ENCODE peak calls at places on chromosomes 12 and 14, in four cellular contexts. One of them, this sample, is unnamed.

GRCh38 chr12:3962661-3963483 is 89.7 kb upstream of the PARP11 start:
- DNase-seq in H7: no peak
- DNase-seq in ascending aorta: no peak
- DNase-seq in PC-9: no peak
- DNase-seq in this sample: no peak

GRCh38 chr14:94686511-94687160 is 74.4 kb downstream of the SERPINA3 start:
- DNase-seq in H7: no peak
- DNase-seq in ascending aorta: no peak
- DNase-seq in PC-9: no peak
- DNase-seq in this sample: no peak

GRCh38 chr14:50007123-50007903 is 109.1 kb downstream of the VCPKMT start:
- DNase-seq in H7: peak
- DNase-seq in ascending aorta: no peak
- DNase-seq in PC-9: peak
- DNase-seq in this sample: no peak

GRCh38 chr12:3632256-3633240 is 120.4 kb downstream of the CRACR2A start:
- DNase-seq in H7: no peak
- DNase-seq in ascending aorta: no peak
- DNase-seq in PC-9: no peak
- DNase-seq in this sample: peak

GRCh38 chr14:97692084-97692483 is 894.9 kb downstream of the VRK1 start:
- DNase-seq in H7: no peak
- DNase-seq in ascending aorta: no peak
- DNase-seq in PC-9: no peak
- DNase-seq in this sample: no peak

GRCh38 chr14:50335389-50335788 is 23.3 kb downstream of the DMAC2L start:
- DNase-seq in H7: peak
- DNase-seq in ascending aorta: no peak
- DNase-seq in PC-9: no peak
- DNase-seq in this sample: peak

GRCh38 chr12:52618866-52619265 is 507 bp upstream of the KRT73 start:
- DNase-seq in H7: no peak
- DNase-seq in ascending aorta: peak
- DNase-seq in PC-9: no peak
- DNase-seq in this sample: no peak

GRCh38 chr12:1691123-1692007 is 495 bp downstream of the ADIPOR2 start:
- DNase-seq in H7: peak
- DNase-seq in ascending aorta: peak
- DNase-seq in PC-9: no peak
- DNase-seq in this sample: peak

GRCh38 chr12:48997719-48998496 is 1.3 kb downstream of the DDN start:
- DNase-seq in H7: peak
- DNase-seq in ascending aorta: no peak
- DNase-seq in PC-9: no peak
- DNase-seq in this sample: no peak

GRCh38 chr12:53052419-53053222 is 2.8 kb downstream of the TNS2 start:
- DNase-seq in H7: peak
- DNase-seq in ascending aorta: peak
- DNase-seq in PC-9: no peak
- DNase-seq in this sample: peak

GRCh38 chr12:89768586-89769482 is 60.2 kb upstream of the ATP2B1 start:
- DNase-seq in H7: no peak
- DNase-seq in ascending aorta: no peak
- DNase-seq in PC-9: peak
- DNase-seq in this sample: peak

GRCh38 chr12:89257355-89257754 is 94.9 kb downstream of the DUSP6 start:
- DNase-seq in H7: no peak
- DNase-seq in ascending aorta: no peak
- DNase-seq in PC-9: no peak
- DNase-seq in this sample: no peak

GRCh38 chr14:23013056-23014054 is 3.4 kb upstream of the C14orf93 start:
- DNase-seq in H7: no peak
- DNase-seq in ascending aorta: no peak
- DNase-seq in PC-9: no peak
- DNase-seq in this sample: no peak

GRCh38 chr14:60251877-60252276 is 2.9 kb downstream of the PPM1A start:
- DNase-seq in H7: no peak
- DNase-seq in ascending aorta: no peak
- DNase-seq in PC-9: no peak
- DNase-seq in this sample: no peak

GRCh38 chr12:123540899-123541662 is 7.6 kb upstream of the RILPL1 start:
- DNase-seq in H7: no peak
- DNase-seq in ascending aorta: no peak
- DNase-seq in PC-9: no peak
- DNase-seq in this sample: no peak

GRCh38 chr12:104165801-104166200 is 27.8 kb upstream of the NFYB start:
- DNase-seq in H7: no peak
- DNase-seq in ascending aorta: no peak
- DNase-seq in PC-9: no peak
- DNase-seq in this sample: no peak

GRCh38 chr14:80959448-80960006 is 4.1 kb downstream of the TSHR start:
- DNase-seq in H7: no peak
- DNase-seq in ascending aorta: no peak
- DNase-seq in PC-9: no peak
- DNase-seq in this sample: no peak
- H3K4me3 ChIP-seq in H7: no peak
- H3K4me3 ChIP-seq in ascending aorta: no peak
- H3K4me3 ChIP-seq in PC-9: no peak
- H3K4me3 ChIP-seq in this sample: no peak

DNA sequence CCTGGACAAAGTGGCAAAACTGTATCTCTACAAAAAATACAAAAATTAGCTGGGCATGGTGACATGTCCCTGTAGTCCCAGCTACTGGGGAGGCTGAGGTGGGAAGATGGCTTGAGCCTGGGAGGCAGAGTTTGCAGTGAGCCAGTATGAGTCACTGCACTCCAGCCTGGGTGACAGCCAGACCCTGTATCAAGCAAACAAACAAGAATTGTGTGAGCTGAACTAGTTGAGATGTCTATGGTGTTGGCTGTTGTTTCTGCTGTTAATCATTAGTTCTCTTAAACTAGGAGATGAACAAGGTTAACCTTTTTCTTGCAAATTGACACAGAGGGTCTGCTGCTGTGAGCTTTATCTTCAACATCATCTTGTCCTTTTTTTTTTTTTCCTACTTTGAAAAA is 23.6 kb downstream of the RASSF3 start:
- DNase-seq in H7: no peak
- DNase-seq in ascending aorta: peak
- DNase-seq in PC-9: peak
- DNase-seq in this sample: peak
- H3K4me3 ChIP-seq in H7: no peak
- H3K4me3 ChIP-seq in ascending aorta: peak
- H3K4me3 ChIP-seq in PC-9: no peak
- H3K4me3 ChIP-seq in this sample: no peak

GRCh38 chr12:120262852-120263724 is 2.4 kb downstream of the PXN start:
- DNase-seq in H7: no peak
- DNase-seq in ascending aorta: peak
- DNase-seq in PC-9: no peak
- DNase-seq in this sample: peak
- H3K4me3 ChIP-seq in H7: no peak
- H3K4me3 ChIP-seq in ascending aorta: peak
- H3K4me3 ChIP-seq in PC-9: peak
- H3K4me3 ChIP-seq in this sample: peak

DNA sequence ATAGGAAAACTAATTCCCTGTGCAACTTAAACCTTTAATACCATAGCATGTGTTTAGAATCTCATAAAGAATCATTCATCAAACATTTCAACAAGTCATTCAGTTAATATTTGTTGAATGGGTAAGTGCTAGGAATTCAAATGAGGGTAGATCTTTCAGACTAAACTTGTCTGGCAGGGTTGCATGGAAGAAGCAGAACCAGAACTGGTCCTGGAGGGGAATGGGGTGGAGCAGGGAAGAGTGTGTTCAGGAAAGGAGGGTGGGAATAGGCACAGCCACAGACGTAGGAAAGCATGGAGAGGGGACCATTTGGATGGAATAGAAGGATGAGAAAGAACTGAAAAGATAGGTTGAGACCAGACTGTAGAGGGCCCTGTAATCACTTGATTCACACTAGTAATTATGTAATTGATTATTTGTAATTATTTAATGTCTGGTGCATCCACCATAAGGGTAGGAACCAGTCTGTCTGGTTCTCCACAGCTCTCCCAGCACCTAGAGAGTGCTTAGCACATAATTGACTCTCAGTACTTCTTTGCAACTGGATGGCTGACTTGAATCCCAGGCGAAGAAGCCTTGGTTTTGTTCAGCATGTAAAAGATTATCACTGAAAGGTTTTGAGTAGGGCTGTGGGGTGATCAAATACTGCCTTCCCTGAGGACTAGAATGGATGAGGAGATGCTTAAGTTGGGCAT is 3.0 kb upstream of the MAP3K9 start:
- DNase-seq in H7: no peak
- DNase-seq in ascending aorta: no peak
- DNase-seq in PC-9: peak
- DNase-seq in this sample: no peak
- H3K4me3 ChIP-seq in H7: no peak
- H3K4me3 ChIP-seq in ascending aorta: no peak
- H3K4me3 ChIP-seq in PC-9: peak
- H3K4me3 ChIP-seq in this sample: no peak

DNA sequence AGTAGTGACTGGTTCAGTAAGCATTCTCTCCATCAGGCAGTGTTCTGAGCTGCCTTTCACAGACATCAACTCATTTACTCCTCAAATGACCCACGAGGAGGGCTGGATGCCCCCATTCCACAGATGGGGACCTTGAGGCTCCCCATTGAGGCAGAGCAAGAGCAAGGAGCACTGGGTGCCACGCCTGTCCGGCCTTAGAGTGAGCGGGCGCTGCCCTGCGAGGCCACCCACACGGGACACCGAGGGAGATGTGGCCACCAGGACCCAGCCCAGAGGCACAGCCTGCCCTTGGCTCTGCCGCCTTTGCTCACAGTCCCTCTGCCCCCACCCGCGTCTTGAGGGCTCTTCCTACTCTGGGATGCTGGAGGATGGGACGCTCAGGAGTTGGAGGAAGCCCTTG is 3.0 kb downstream of the FBRSL1 start:
- DNase-seq in H7: no peak
- DNase-seq in ascending aorta: no peak
- DNase-seq in PC-9: no peak
- DNase-seq in this sample: no peak
- H3K4me3 ChIP-seq in H7: no peak
- H3K4me3 ChIP-seq in ascending aorta: no peak
- H3K4me3 ChIP-seq in PC-9: no peak
- H3K4me3 ChIP-seq in this sample: no peak

GRCh38 chr12:12033589-12034223 is 37.0 kb upstream of the BCL2L14 start:
- DNase-seq in H7: no peak
- DNase-seq in ascending aorta: no peak
- DNase-seq in PC-9: no peak
- DNase-seq in this sample: no peak
- H3K4me3 ChIP-seq in H7: no peak
- H3K4me3 ChIP-seq in ascending aorta: no peak
- H3K4me3 ChIP-seq in PC-9: no peak
- H3K4me3 ChIP-seq in this sample: no peak

DNA sequence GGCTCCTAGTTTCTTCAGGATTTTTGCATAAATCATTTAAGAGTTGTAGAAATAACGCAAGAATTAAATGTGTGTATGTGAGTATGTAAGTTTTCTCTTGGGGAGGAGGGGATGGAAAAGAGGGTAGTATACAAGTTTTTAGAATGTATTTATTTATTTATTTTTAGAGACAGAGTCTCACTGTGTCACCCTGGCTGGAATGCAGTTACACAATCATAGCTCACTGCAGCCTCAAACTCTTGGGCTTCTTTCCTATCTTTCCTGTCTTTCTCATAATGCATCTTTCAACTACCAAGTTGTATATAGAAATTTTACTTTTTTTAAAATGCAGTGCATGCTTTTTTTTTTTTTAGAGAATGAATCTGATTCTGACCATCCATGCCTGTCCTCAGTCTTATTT is 269.0 kb upstream of the GARIN2 start:
- DNase-seq in H7: no peak
- DNase-seq in ascending aorta: no peak
- DNase-seq in PC-9: no peak
- DNase-seq in this sample: peak
- H3K4me3 ChIP-seq in H7: no peak
- H3K4me3 ChIP-seq in ascending aorta: no peak
- H3K4me3 ChIP-seq in PC-9: no peak
- H3K4me3 ChIP-seq in this sample: no peak